ENCODE peak calls at places on chromosomes 13 and 19, in six cellular contexts. P, J, O, K, U and R are unnamed samples.
A peak's percentile ranks its signal among the peaks of the same experiment; 100 is the strongest.

GRCh38 chr13:26186141-26186870 is 35.8 kb downstream of the RNF6 start:
- DNase-seq in P (peak; percentile 70), J (peak; percentile 90), O (peak; percentile 94), K (peak; percentile 91), U (peak; percentile 90), R (peak; percentile 86)

GRCh38 chr19:46180701-46181385 is 32.8 kb downstream of the IGFL2 start:
- DNase-seq in P (no peak), J (no peak), O (peak; percentile 74), K (no peak), U (no peak), R (no peak)

GRCh38 chr19:43799502-43800142 is 2.6 kb downstream of the LYPD5 start:
- DNase-seq in P (no peak), J (no peak), O (no peak), K (no peak), U (no peak), R (no peak)

GRCh38 chr13:102726430-102726829 is 31.6 kb upstream of the METTL21C start:
- DNase-seq in P (no peak), J (no peak), O (peak; percentile 10), K (no peak), U (peak; percentile 0), R (no peak)

GRCh38 chr19:14054099-14054498 is 7.8 kb downstream of the PALM3 start:
- DNase-seq in P (no peak), J (no peak), O (no peak), K (no peak), U (no peak), R (no peak)

GRCh38 chr13:57569981-57570380 is 61.6 kb upstream of the PCDH17 start:
- DNase-seq in P (no peak), J (no peak), O (no peak), K (no peak), U (no peak), R (no peak)

GRCh38 chr19:13159713-13160112 is 9.5 kb downstream of the IER2 start:
- DNase-seq in P (no peak), J (no peak), O (no peak), K (no peak), U (no peak), R (no peak)

GRCh38 chr13:27500806-27501534 is 50.6 kb upstream of the MTIF3 start:
- DNase-seq in P (peak; percentile 54), J (no peak), O (no peak), K (no peak), U (no peak), R (no peak)

GRCh38 chr19:29663861-29664752 is 1.2 kb upstream of the PLEKHF1 start:
- DNase-seq in P (no peak), J (no peak), O (no peak), K (no peak), U (no peak), R (no peak)

GRCh38 chr13:76647550-76647949 is 238.7 kb downstream of the KCTD12 start:
- DNase-seq in P (no peak), J (no peak), O (no peak), K (no peak), U (no peak), R (no peak)

GRCh38 chr13:24050796-24051715 is 109.5 kb upstream of the SPATA13 start:
- DNase-seq in P (no peak), J (no peak), O (no peak), K (no peak), U (no peak), R (no peak)

GRCh38 chr19:12237143-12237839 is 57.4 kb downstream of the ZNF44 start:
- DNase-seq in P (no peak), J (no peak), O (no peak), K (no peak), U (no peak), R (no peak)

GRCh38 chr13:26401069-26401468 is 147.1 kb downstream of the CDK8 start:
- DNase-seq in P (no peak), J (no peak), O (no peak), K (no peak), U (no peak), R (no peak)

GRCh38 chr13:91154954-91155353 is 192.5 kb upstream of the MIR17HG start:
- DNase-seq in P (no peak), J (no peak), O (no peak), K (no peak), U (no peak), R (no peak)

GRCh38 chr19:33674575-33675367 is 53.0 kb downstream of the CHST8 start:
- DNase-seq in P (no peak), J (no peak), O (no peak), K (no peak), U (no peak), R (no peak)

GRCh38 chr13:20993661-20994440 is 67.5 kb downstream of the LATS2 start:
- DNase-seq in P (no peak), J (no peak), O (no peak), K (no peak), U (no peak), R (no peak)

GRCh38 chr19:23906835-23907234 is 7.9 kb upstream of the ZNF726 start:
- DNase-seq in P (no peak), J (no peak), O (no peak), K (no peak), U (no peak), R (no peak)

GRCh38 chr19:41351339-41352245 is 2.1 kb downstream of the TGFB1 start:
- DNase-seq in P (peak; percentile 48), J (peak; percentile 78), O (no peak), K (peak; percentile 82), U (peak; percentile 56), R (peak; percentile 78)

GRCh38 chr13:104750377-104750776 is 1684.2 kb upstream of the SLC10A2 start:
- DNase-seq in P (no peak), J (no peak), O (no peak), K (no peak), U (no peak), R (no peak)

GRCh38 chr13:110866491-110867170 is 48.2 kb downstream of the ANKRD10 start:
- DNase-seq in P (no peak), J (peak; percentile 19), O (no peak), K (no peak), U (no peak), R (no peak)

GRCh38 chr13:45331123-45331619 is 9.8 kb downstream of the TPT1 start:
- DNase-seq in P (no peak), J (no peak), O (no peak), K (no peak), U (no peak), R (no peak)

GRCh38 chr19:10848208-10848843 is at the start of gene C19orf38:
- DNase-seq in P (no peak), J (no peak), O (no peak), K (no peak), U (no peak), R (no peak)

GRCh38 chr13:34257980-34258379 is 440.0 kb downstream of the RFC3 start:
- DNase-seq in P (no peak), J (no peak), O (no peak), K (no peak), U (peak; percentile 20), R (no peak)

DNA sequence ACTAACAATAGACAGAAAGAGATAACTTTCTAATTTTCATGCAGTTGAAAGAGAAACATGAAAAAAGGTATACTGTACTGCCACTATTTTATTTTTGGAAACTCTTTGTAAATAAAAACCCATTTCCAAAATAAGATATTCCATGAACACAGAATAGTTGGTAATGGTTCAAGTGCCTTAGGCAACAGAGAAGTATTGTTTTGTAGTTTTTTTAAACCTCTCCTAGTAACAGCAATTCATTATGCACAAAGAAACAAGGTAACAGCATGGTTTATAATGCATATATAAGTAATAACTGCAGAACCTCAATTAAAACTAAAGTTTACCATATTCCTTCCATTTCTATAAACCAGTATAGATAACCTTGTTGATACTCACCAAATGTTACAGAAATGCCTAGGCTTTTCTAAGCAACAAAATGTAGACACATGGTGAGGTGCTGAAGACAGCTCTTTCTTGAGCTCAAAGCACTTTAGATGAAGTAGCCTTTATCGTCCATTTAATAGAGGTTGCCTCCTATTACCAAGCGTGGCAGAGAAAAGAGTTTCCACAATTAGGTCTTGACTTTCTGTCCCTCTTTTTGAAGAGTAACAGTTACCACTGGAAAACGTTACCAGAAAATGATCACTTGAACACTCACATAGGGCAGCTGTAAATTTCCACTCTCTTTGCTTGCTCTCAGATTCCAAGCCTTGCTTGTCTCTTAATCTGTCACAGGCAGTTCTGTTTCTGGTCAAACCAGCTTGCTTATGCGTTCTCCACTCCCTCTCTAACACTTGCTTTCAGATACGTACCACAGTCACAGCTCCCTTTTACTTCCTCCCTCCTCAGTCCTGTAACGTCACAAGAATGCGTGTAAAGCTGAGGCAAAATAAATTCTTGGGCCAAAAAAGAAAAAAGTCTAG is 42.9 kb downstream of the CAB39L start:
- DNase-seq in P (peak; percentile 97), J (no peak), O (no peak), K (no peak), U (peak; percentile 87), R (no peak)
- H3K27ac ChIP-seq in P (peak overlapping the region; percentile 97), J (no peak overlapping the region), O (no peak overlapping the region), K (peak overlapping the region; percentile 88), U (peak overlapping the region; percentile 86), R (peak overlapping the region; percentile 86)

DNA sequence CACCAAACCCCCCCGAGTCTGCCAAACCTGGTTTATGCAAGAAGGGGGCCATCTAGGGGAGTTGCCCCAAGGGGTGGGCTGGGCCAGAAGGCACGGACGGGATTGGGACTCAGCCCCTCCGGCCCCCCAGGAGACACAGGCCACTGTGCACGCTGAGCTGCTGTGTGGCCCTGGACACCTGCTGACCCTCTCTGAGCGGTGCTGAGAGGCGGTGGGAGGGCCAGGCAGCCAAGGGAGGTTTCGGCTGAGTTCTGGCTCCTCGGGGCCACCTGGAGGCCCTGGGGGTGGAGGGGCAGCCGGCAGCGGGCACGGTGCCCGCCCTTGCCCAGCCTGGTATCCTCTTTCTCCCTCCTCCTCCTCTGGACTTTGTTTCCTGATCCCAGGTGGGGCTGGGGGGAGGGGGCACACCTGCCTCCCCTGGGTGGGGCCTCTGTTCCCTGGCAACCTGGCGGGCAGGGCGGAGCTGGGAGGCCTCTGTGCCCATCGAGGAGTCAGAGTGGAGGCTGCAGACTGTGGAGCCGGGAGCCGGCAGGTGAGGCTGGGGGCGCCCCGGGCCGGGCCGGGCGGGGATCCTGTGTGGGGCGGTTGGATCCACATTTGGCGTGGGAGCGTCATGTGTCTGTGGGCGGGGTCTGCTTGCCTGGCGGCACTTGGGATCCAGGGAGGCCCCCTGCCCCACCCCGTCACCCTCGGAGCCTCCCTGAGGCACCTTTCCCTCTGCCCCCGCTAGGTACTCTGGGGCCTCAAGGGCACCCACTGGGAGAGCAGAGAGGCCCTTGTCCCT is at the start of gene MISP:
- DNase-seq in P (no peak), J (no peak), O (peak; percentile 84), K (no peak), U (no peak), R (no peak)
- H3K4me3 ChIP-seq in P (no peak within 1 kb of the TSS), J (no peak within 1 kb of the TSS), O (peak within 1 kb of the TSS; percentile 89), K (no peak within 1 kb of the TSS), U (no peak within 1 kb of the TSS), R (no peak within 1 kb of the TSS)

GRCh38 chr19:18491995-18492953 is 29.6 kb downstream of the ELL start:
- DNase-seq in P (no peak), J (no peak), O (no peak), K (no peak), U (no peak), R (no peak)
- H3K4me1 ChIP-seq in P (peaks cover 35% of the 10 kb centered on the region), J (peaks cover 12% of the 10 kb centered on the region), O (peaks cover 18% of the 10 kb centered on the region), K (no peaks in the 10 kb centered on the region), U (peaks cover 9% of the 10 kb centered on the region), R (peaks cover 57% of the 10 kb centered on the region)

GRCh38 chr13:46404732-46405097 is 17.7 kb upstream of the RUBCNL start:
- DNase-seq in P (no peak), J (no peak), O (no peak), K (no peak), U (no peak), R (no peak)
- H3K27ac ChIP-seq in P (no peak overlapping the region), J (no peak overlapping the region), O (no peak overlapping the region), K (no peak overlapping the region), U (peak overlapping the region; percentile 24), R (no peak overlapping the region)